ENCODE peak calls at places on chromosomes 11 and 22, in six cellular contexts. One of them, this sample, is unnamed.

GRCh38 chr22:33053323-33053722 is 4.9 kb downstream of the SYN3 start:
- DNase-seq in fibroblast of lung: no peak
- DNase-seq in HCT116: no peak
- DNase-seq in IMR-90: no peak
- DNase-seq in BE2C: no peak
- DNase-seq in endodermal cell: no peak
- DNase-seq in this sample: no peak

GRCh38 chr11:68905421-68906360 is 2.0 kb downstream of the IGHMBP2 start:
- DNase-seq in endodermal cell: no peak
- DNase-seq in HCT116: no peak
- DNase-seq in fibroblast of lung: no peak
- DNase-seq in IMR-90: no peak
- DNase-seq in BE2C: no peak
- DNase-seq in this sample: no peak

GRCh38 chr11:121359587-121359986 is 67.0 kb downstream of the SC5D start:
- DNase-seq in HCT116: no peak
- DNase-seq in endodermal cell: no peak
- DNase-seq in IMR-90: no peak
- DNase-seq in BE2C: no peak
- DNase-seq in fibroblast of lung: no peak
- DNase-seq in this sample: no peak

GRCh38 chr11:86476109-86476861 is 101.6 kb downstream of the CCDC81 start:
- DNase-seq in IMR-90: peak; percentile 7
- DNase-seq in HCT116: no peak
- DNase-seq in fibroblast of lung: no peak
- DNase-seq in endodermal cell: no peak
- DNase-seq in BE2C: no peak
- DNase-seq in this sample: no peak

GRCh38 chr11:11978792-11979486 is 29.5 kb downstream of the DKK3 start:
- DNase-seq in endodermal cell: peak; percentile 66
- DNase-seq in BE2C: peak; percentile 92
- DNase-seq in fibroblast of lung: peak; percentile 78
- DNase-seq in IMR-90: peak; percentile 80
- DNase-seq in HCT116: no peak
- DNase-seq in this sample: no peak

GRCh38 chr22:26323013-26323412 is 106.0 kb upstream of the ASPHD2 start:
- DNase-seq in endodermal cell: no peak
- DNase-seq in BE2C: no peak
- DNase-seq in IMR-90: no peak
- DNase-seq in fibroblast of lung: no peak
- DNase-seq in HCT116: no peak
- DNase-seq in this sample: no peak

GRCh38 chr11:21323617-21324016 is 654.2 kb downstream of the NELL1 start:
- DNase-seq in fibroblast of lung: no peak
- DNase-seq in endodermal cell: no peak
- DNase-seq in BE2C: no peak
- DNase-seq in HCT116: no peak
- DNase-seq in IMR-90: no peak
- DNase-seq in this sample: no peak

GRCh38 chr22:20526305-20526627 is 18.9 kb downstream of the MED15 start:
- DNase-seq in endodermal cell: no peak
- DNase-seq in BE2C: no peak
- DNase-seq in HCT116: no peak
- DNase-seq in fibroblast of lung: no peak
- DNase-seq in IMR-90: no peak
- DNase-seq in this sample: no peak

GRCh38 chr11:117597083-117597482 is 199.9 kb downstream of the DSCAML1 start:
- DNase-seq in HCT116: peak; percentile 12
- DNase-seq in BE2C: no peak
- DNase-seq in IMR-90: peak; percentile 32
- DNase-seq in endodermal cell: peak; percentile 94
- DNase-seq in fibroblast of lung: peak; percentile 36
- DNase-seq in this sample: no peak

GRCh38 chr11:35079581-35079980 is 59.4 kb upstream of the CD44 start:
- DNase-seq in IMR-90: no peak
- DNase-seq in endodermal cell: no peak
- DNase-seq in BE2C: no peak
- DNase-seq in fibroblast of lung: no peak
- DNase-seq in HCT116: no peak
- DNase-seq in this sample: no peak

GRCh38 chr11:61912991-61913698 is 4.2 kb downstream of the RAB3IL1 start:
- DNase-seq in HCT116: no peak
- DNase-seq in endodermal cell: peak; percentile 44
- DNase-seq in fibroblast of lung: no peak
- DNase-seq in BE2C: no peak
- DNase-seq in IMR-90: no peak
- DNase-seq in this sample: no peak

GRCh38 chr11:124301482-124301881 is 12.3 kb downstream of the OR8D1 start:
- DNase-seq in endodermal cell: no peak
- DNase-seq in IMR-90: peak; percentile 54
- DNase-seq in fibroblast of lung: peak; percentile 89
- DNase-seq in HCT116: no peak
- DNase-seq in BE2C: no peak
- DNase-seq in this sample: no peak

GRCh38 chr22:19937616-19938473 is 3.7 kb upstream of the COMT start:
- DNase-seq in endodermal cell: no peak
- DNase-seq in HCT116: no peak
- DNase-seq in fibroblast of lung: peak; percentile 41
- DNase-seq in IMR-90: peak; percentile 35
- DNase-seq in BE2C: no peak
- DNase-seq in this sample: no peak

GRCh38 chr22:48039326-48039725 is 1276.9 kb downstream of the TBC1D22A start:
- DNase-seq in IMR-90: no peak
- DNase-seq in BE2C: no peak
- DNase-seq in HCT116: no peak
- DNase-seq in fibroblast of lung: no peak
- DNase-seq in endodermal cell: no peak
- DNase-seq in this sample: no peak

GRCh38 chr11:76184551-76184993 is 21.7 kb downstream of the WNT11 start:
- DNase-seq in endodermal cell: no peak
- DNase-seq in IMR-90: peak; percentile 15
- DNase-seq in HCT116: no peak
- DNase-seq in fibroblast of lung: no peak
- DNase-seq in BE2C: peak; percentile 79
- DNase-seq in this sample: no peak

GRCh38 chr22:27670701-27671412 is 130.7 kb downstream of the MN1 start:
- DNase-seq in endodermal cell: peak; percentile 95
- DNase-seq in fibroblast of lung: no peak
- DNase-seq in HCT116: peak; percentile 34
- DNase-seq in BE2C: no peak
- DNase-seq in IMR-90: no peak
- DNase-seq in this sample: no peak

GRCh38 chr11:43983221-43983795 is 40.9 kb downstream of the C11orf96 start:
- DNase-seq in HCT116: no peak
- DNase-seq in fibroblast of lung: peak; percentile 39
- DNase-seq in BE2C: no peak
- DNase-seq in IMR-90: peak; percentile 13
- DNase-seq in endodermal cell: no peak
- DNase-seq in this sample: no peak

GRCh38 chr11:67302571-67303131 is 679 bp upstream of the SSH3 start:
- DNase-seq in endodermal cell: peak; percentile 91
- DNase-seq in fibroblast of lung: no peak
- DNase-seq in BE2C: no peak
- DNase-seq in HCT116: no peak
- DNase-seq in IMR-90: peak; percentile 10
- DNase-seq in this sample: no peak

GRCh38 chr11:69563946-69564780 is 76.8 kb upstream of the CCND1 start:
- DNase-seq in fibroblast of lung: peak; percentile 60
- DNase-seq in IMR-90: peak; percentile 30
- DNase-seq in HCT116: no peak
- DNase-seq in endodermal cell: no peak
- DNase-seq in BE2C: no peak
- DNase-seq in this sample: no peak

GRCh38 chr11:32511926-32512325 is 71.7 kb upstream of the EIF3M start:
- DNase-seq in endodermal cell: no peak
- DNase-seq in HCT116: no peak
- DNase-seq in BE2C: no peak
- DNase-seq in IMR-90: no peak
- DNase-seq in fibroblast of lung: no peak
- DNase-seq in this sample: no peak

GRCh38 chr22:49807780-49808708 is 19.6 kb downstream of the BRD1 start:
- DNase-seq in fibroblast of lung: peak; percentile 28
- DNase-seq in endodermal cell: no peak
- DNase-seq in HCT116: no peak
- DNase-seq in BE2C: no peak
- DNase-seq in IMR-90: no peak
- DNase-seq in this sample: no peak

GRCh38 chr11:11514246-11514645 is 107.6 kb downstream of the GALNT18 start:
- DNase-seq in fibroblast of lung: no peak
- DNase-seq in endodermal cell: no peak
- DNase-seq in BE2C: no peak
- DNase-seq in HCT116: no peak
- DNase-seq in IMR-90: no peak
- DNase-seq in this sample: no peak

GRCh38 chr11:7019500-7020182 is 505 bp downstream of the ZNF214 start:
- DNase-seq in HCT116: no peak
- DNase-seq in IMR-90: peak; percentile 20
- DNase-seq in BE2C: peak; percentile 6
- DNase-seq in fibroblast of lung: peak; percentile 39
- DNase-seq in endodermal cell: no peak
- DNase-seq in this sample: no peak

GRCh38 chr11:11251394-11251970 is 101.6 kb downstream of the CSNK2A3 start:
- DNase-seq in endodermal cell: peak; percentile 13
- DNase-seq in HCT116: no peak
- DNase-seq in BE2C: no peak
- DNase-seq in IMR-90: no peak
- DNase-seq in fibroblast of lung: no peak
- DNase-seq in this sample: no peak

DNA sequence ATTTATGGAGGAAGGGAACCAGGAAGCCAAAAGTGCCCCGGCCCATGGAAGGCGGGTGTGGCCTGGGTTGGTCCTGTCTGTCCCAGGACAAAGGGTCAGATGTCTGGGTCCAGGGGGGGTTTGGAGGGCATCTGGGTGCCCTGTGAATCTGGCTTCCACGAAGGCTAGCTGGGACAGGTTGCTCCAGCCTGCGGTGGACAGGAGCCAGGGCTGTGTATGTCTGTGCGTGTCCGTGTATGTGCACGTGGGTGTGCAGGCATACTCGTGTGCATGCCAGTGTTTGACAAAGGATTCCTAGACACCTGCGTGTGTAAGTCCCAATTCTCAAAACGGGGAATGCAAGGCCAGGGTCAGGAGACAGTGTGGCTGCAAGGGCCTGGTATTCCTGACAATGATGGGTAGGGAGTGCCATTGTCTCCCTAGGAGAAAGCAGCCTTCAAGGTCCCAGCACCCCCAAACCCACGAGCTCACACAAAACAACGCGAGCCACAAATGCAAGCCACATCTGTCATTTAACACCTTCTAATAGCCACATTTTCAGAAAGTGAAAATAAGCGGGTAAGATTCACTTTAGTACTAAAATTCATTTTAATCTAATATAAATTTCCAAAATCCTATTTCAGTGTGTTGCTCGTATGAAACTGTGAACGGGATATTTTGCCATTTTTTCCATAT is 78.4 kb upstream of the WNT7B start:
- DNase-seq in IMR-90: no peak
- DNase-seq in HCT116: no peak
- DNase-seq in BE2C: no peak
- DNase-seq in fibroblast of lung: peak; percentile 67
- DNase-seq in endodermal cell: peak; percentile 28
- DNase-seq in this sample: no peak
- H3K4me3 ChIP-seq in IMR-90: no peak overlapping the region
- H3K4me3 ChIP-seq in HCT116: peak overlapping the region; percentile 70
- H3K4me3 ChIP-seq in BE2C: peak overlapping the region; percentile 72
- H3K4me3 ChIP-seq in fibroblast of lung: peak overlapping the region; percentile 70
- H3K4me3 ChIP-seq in endodermal cell: no peak overlapping the region
- H3K4me3 ChIP-seq in this sample: no peak overlapping the region

GRCh38 chr11:96127596-96127959 is 203.7 kb upstream of the MTMR2 start:
- DNase-seq in fibroblast of lung: no peak
- DNase-seq in BE2C: peak; percentile 16
- DNase-seq in HCT116: no peak
- DNase-seq in IMR-90: no peak
- DNase-seq in endodermal cell: no peak
- DNase-seq in this sample: no peak
- TF ChIP-seq CTCF in fibroblast of lung: no peak
- TF ChIP-seq CTCF in BE2C: no peak
- TF ChIP-seq CTCF in HCT116: no peak
- TF ChIP-seq CTCF in IMR-90: no peak
- TF ChIP-seq CTCF in endodermal cell: no peak
- TF ChIP-seq CTCF in this sample: no peak

DNA sequence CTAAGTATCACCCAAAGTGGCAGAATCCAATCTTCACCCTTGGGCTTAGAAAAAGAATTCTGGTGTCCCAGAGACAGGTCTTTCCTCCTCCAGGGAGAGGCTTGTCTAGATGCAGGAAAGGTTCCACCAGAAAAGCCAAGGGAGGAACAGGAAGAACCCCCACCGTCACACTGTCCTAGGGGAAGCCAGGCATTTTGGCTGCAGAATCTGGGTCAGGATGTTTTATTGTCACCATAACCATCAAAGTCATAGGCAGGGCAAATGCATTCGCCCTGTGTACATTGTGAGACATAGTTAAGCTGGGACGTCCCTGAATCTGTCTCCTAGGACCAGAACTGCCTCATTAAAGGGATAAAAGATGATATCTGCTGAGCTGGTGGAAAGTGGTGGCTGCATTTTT is 590.5 kb downstream of the OPCML start:
- DNase-seq in HCT116: no peak
- DNase-seq in BE2C: no peak
- DNase-seq in IMR-90: no peak
- DNase-seq in fibroblast of lung: no peak
- DNase-seq in endodermal cell: no peak
- DNase-seq in this sample: no peak
- H3K27me3 ChIP-seq in HCT116: no peaks in the 10 kb centered on the region
- H3K27me3 ChIP-seq in BE2C: no peaks in the 10 kb centered on the region
- H3K27me3 ChIP-seq in IMR-90: peaks cover 26% of the 10 kb centered on the region
- H3K27me3 ChIP-seq in fibroblast of lung: no peaks in the 10 kb centered on the region
- H3K27me3 ChIP-seq in endodermal cell: peaks cover 42% of the 10 kb centered on the region
- H3K27me3 ChIP-seq in this sample: peaks cover 1% of the 10 kb centered on the region

GRCh38 chr22:24214467-24215285 is 30.2 kb downstream of the GGT5 start:
- DNase-seq in BE2C: no peak
- DNase-seq in HCT116: no peak
- DNase-seq in fibroblast of lung: no peak
- DNase-seq in endodermal cell: no peak
- DNase-seq in IMR-90: no peak
- DNase-seq in this sample: no peak
- H3K4me3 ChIP-seq in BE2C: no peak overlapping the region
- H3K4me3 ChIP-seq in HCT116: no peak overlapping the region
- H3K4me3 ChIP-seq in fibroblast of lung: no peak overlapping the region
- H3K4me3 ChIP-seq in endodermal cell: no peak overlapping the region
- H3K4me3 ChIP-seq in IMR-90: no peak overlapping the region
- H3K4me3 ChIP-seq in this sample: no peak overlapping the region

GRCh38 chr22:22878801-22879674 is 8.6 kb upstream of the IGLL5 start:
- DNase-seq in HCT116: no peak
- DNase-seq in endodermal cell: peak; percentile 48
- DNase-seq in IMR-90: no peak
- DNase-seq in BE2C: no peak
- DNase-seq in fibroblast of lung: no peak
- DNase-seq in this sample: no peak
- TF ChIP-seq CTCF in HCT116: no peak
- TF ChIP-seq CTCF in endodermal cell: peak; percentile 71
- TF ChIP-seq CTCF in IMR-90: no peak
- TF ChIP-seq CTCF in BE2C: peak; percentile 26
- TF ChIP-seq CTCF in fibroblast of lung: no peak
- TF ChIP-seq CTCF in this sample: peak; percentile 48

This sample was measured in GM06990.